ENCODE peak calls at places on chromosomes 13 and 19, in nine cellular contexts. Y is GM23338, K is MM.1S, C is PC-3, P is HCT116, V is OCI-LY7, L is SK-N-SH, S is hepatocyte, Q is GM23248. B is an unnamed sample.

GRCh38 chr19:45448425-45448756 is 19.4 kb upstream of the FOSB start:
- DNase-seq in Y (no peak), K (no peak), C (no peak), P (no peak), V (no peak), L (no peak), S (no peak), Q (no peak), B (no peak)

GRCh38 chr13:43044720-43045301 is 21.4 kb downstream of the DNAJC15 start:
- DNase-seq in Y (no peak), K (peak), C (no peak), P (no peak), V (no peak), L (no peak), S (no peak), Q (no peak), B (no peak)

GRCh38 chr13:79485451-79485850 is 4.5 kb downstream of the NDFIP2 start:
- DNase-seq in Y (no peak), K (no peak), C (no peak), P (no peak), V (no peak), L (no peak), S (no peak), Q (no peak), B (no peak)

GRCh38 chr13:99610702-99611289 is 109.5 kb downstream of the TM9SF2 start:
- DNase-seq in Y (peak), K (no peak), C (no peak), P (no peak), V (no peak), L (no peak), S (no peak), Q (no peak), B (no peak)

GRCh38 chr13:100356889-100357288 is 231.7 kb downstream of the GGACT start:
- DNase-seq in Y (no peak), K (no peak), C (no peak), P (no peak), V (no peak), L (no peak), S (no peak), Q (no peak), B (no peak)

GRCh38 chr19:10854350-10855089 is 6.3 kb downstream of the C19orf38 start:
- DNase-seq in Y (no peak), K (no peak), C (peak), P (no peak), V (no peak), L (no peak), S (no peak), Q (no peak), B (no peak)

GRCh38 chr19:46049597-46049996 is 8.8 kb upstream of the IGFL4 start:
- DNase-seq in Y (peak), K (no peak), C (no peak), P (no peak), V (peak), L (no peak), S (no peak), Q (no peak), B (no peak)

GRCh38 chr13:45007225-45007624 is 17.9 kb downstream of the GPALPP1 start:
- DNase-seq in Y (no peak), K (no peak), C (no peak), P (no peak), V (no peak), L (no peak), S (no peak), Q (no peak), B (no peak)

GRCh38 chr19:41226874-41227390 is 7.9 kb downstream of the AXL start:
- DNase-seq in Y (no peak), K (no peak), C (no peak), P (no peak), V (no peak), L (no peak), S (no peak), Q (no peak), B (no peak)

GRCh38 chr13:58051807-58052375 is 420.3 kb downstream of the PCDH17 start:
- DNase-seq in Y (peak), K (no peak), C (no peak), P (no peak), V (no peak), L (no peak), S (no peak), Q (no peak), B (no peak)

GRCh38 chr19:33941133-33941532 is 144.5 kb downstream of the KCTD15 start:
- DNase-seq in Y (no peak), K (no peak), C (no peak), P (no peak), V (no peak), L (no peak), S (no peak), Q (no peak), B (no peak)

GRCh38 chr13:52846567-52847321 is 1.7 kb downstream of the PCDH8 start:
- DNase-seq in Y (peak), K (no peak), C (no peak), P (no peak), V (no peak), L (peak), S (peak), Q (peak), B (peak)

GRCh38 chr19:4018140-4018613 is 10.6 kb downstream of the PIAS4 start:
- DNase-seq in Y (no peak), K (no peak), C (no peak), P (no peak), V (no peak), L (no peak), S (no peak), Q (no peak), B (no peak)

GRCh38 chr13:82698941-82699340 is 1183.3 kb downstream of the SLITRK1 start:
- DNase-seq in Y (peak), K (no peak), C (peak), P (no peak), V (no peak), L (no peak), S (no peak), Q (no peak), B (no peak)

GRCh38 chr19:8611391-8611883 is 922 bp upstream of the ADAMTS10 start:
- DNase-seq in Y (peak), K (no peak), C (no peak), P (no peak), V (no peak), L (peak), S (no peak), Q (peak), B (no peak)

GRCh38 chr19:44869728-44870470 is 21.2 kb upstream of the TOMM40 start:
- DNase-seq in Y (no peak), K (no peak), C (peak), P (no peak), V (no peak), L (no peak), S (no peak), Q (peak), B (no peak)

GRCh38 chr13:68174905-68175304 is 944.8 kb upstream of the PCDH9 start:
- DNase-seq in Y (no peak), K (no peak), C (no peak), P (no peak), V (no peak), L (peak), S (no peak), Q (no peak), B (no peak)

GRCh38 chr19:30344446-30345425 is 27.4 kb upstream of the ZNF536 start:
- DNase-seq in Y (no peak), K (no peak), C (peak), P (peak), V (no peak), L (no peak), S (no peak), Q (peak), B (no peak)

GRCh38 chr19:4187313-4188122 is 5.0 kb downstream of the ANKRD24 start:
- DNase-seq in Y (no peak), K (no peak), C (no peak), P (no peak), V (no peak), L (no peak), S (no peak), Q (no peak), B (no peak)

GRCh38 chr13:30314069-30314468 is 6.7 kb upstream of the KATNAL1 start:
- DNase-seq in Y (no peak), K (no peak), C (no peak), P (no peak), V (no peak), L (no peak), S (no peak), Q (no peak), B (no peak)

GRCh38 chr19:35641515-35642151 is at the start of gene ETV2:
- DNase-seq in Y (peak), K (no peak), C (no peak), P (no peak), V (peak), L (peak), S (no peak), Q (peak), B (peak)

GRCh38 chr13:79098603-79099002 is 307.5 kb downstream of the RBM26 start:
- DNase-seq in Y (no peak), K (no peak), C (no peak), P (no peak), V (no peak), L (no peak), S (no peak), Q (no peak), B (no peak)

GRCh38 chr19:811511-812048 is 10.2 kb downstream of the PLPPR3 start:
- DNase-seq in Y (peak), K (no peak), C (no peak), P (no peak), V (no peak), L (no peak), S (no peak), Q (no peak), B (no peak)

GRCh38 chr13:34623331-34623730 is 318.7 kb upstream of the NBEA start:
- DNase-seq in Y (no peak), K (no peak), C (no peak), P (no peak), V (no peak), L (no peak), S (no peak), Q (no peak), B (peak)

GRCh38 chr13:99657848-99658265 is 156.6 kb downstream of the TM9SF2 start:
- DNase-seq in Y (peak), K (no peak), C (no peak), P (no peak), V (no peak), L (peak), S (peak), Q (peak), B (peak)

GRCh38 chr13:52025475-52026245 is 1.2 kb downstream of the UTP14C start:
- DNase-seq in Y (peak), K (no peak), C (no peak), P (no peak), V (no peak), L (no peak), S (no peak), Q (no peak), B (no peak)

GRCh38 chr13:43058318-43058674 is 34.9 kb downstream of the DNAJC15 start:
- DNase-seq in Y (no peak), K (no peak), C (peak), P (peak), V (no peak), L (no peak), S (peak), Q (peak), B (no peak)

GRCh38 chr19:31118292-31118925 is 230.8 kb downstream of the TSHZ3 start:
- DNase-seq in Y (peak), K (no peak), C (no peak), P (no peak), V (no peak), L (no peak), S (no peak), Q (no peak), B (peak)

GRCh38 chr19:43950834-43951626 is at the start of gene ZNF221:
- DNase-seq in Y (peak), K (peak), C (peak), P (peak), V (peak), L (peak), S (peak), Q (peak), B (peak)

GRCh38 chr19:54307389-54307788 is 5.6 kb downstream of the LILRA5 start:
- DNase-seq in Y (no peak), K (no peak), C (no peak), P (no peak), V (no peak), L (no peak), S (no peak), Q (no peak), B (no peak)

DNA sequence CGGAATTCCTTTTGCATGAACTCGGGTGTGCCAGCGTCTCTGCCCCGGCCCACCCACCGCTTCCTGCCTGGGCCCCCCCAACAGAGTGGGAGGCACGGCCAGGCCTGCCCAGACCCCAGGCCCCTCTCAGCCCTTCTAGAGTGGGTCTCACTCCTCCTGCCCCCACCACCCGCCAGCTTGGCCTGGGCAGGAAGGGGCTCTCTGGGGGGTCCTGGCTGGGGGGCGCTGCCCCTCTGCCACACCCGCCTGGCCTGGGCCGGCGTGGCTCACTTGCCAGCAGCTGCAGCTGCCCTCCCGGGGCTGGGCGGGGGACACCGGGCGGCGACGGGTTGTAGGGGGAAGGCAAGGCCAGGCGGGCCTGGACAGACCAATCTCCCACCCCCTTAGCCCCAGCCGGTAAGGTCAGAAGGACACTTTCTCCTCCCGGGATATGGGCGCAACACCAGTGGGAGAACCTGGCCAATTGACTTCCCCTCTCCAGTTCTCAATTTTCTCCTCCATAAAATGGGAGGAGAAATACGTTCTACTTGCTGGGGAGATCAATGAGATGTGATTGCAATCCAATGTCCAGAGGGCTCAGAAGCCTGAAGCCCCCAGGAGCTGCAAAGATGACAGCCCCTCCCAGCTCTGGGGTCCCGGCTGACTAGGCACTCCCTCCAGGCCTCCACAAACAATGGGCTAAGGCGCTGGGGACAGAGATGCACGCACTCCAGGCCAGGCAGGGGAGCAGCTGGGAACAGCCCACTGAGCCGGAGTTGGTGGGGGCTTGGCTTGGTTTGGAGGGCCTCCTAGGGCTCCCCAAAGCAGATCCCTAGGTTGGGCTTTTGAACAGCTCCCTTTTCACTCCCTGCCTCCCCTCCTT is 2.4 kb downstream of the CRLF1 start:
- DNase-seq in Y (peak), K (no peak), C (no peak), P (no peak), V (no peak), L (peak), S (no peak), Q (no peak), B (peak)
- H3K4me3 ChIP-seq in Y (peak), K (no peak), C (no peak), P (no peak), V (no peak), L (no peak), S (no peak), Q (no peak), B (peak)

DNA sequence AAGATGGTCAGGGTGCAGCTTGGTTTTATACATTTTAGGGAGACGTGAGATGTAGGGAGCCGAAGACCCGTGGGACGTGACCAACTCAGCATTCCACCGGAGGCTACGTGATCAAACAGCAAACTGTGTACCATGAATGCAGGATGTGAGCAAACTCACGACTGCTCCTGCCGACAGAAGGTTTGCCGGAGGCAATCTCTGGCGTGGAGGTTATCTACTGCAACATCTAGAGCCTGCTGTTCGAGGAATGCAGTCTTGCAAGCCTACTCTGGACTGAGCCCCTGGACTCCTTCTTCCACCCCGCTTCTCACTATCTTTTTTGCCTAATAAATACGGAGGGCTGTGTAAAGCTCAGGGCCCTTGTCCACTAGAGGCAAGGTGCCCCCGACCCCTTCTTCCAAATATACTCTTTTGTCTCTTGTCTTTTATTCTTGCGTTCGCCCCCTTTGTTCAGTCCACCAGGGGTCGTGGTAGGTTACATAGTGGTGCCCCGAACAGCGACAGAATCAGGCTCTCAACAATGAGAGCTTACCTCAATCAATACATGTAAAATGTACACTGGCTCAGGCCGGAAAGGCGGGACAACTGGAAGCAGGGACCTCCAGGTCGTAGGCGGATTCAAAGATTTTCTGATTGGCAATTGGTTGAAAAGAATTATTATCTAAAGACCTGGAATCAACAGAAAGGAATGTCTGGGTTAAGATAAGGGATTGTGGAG is 8.9 kb upstream of the OR1I1 start:
- DNase-seq in Y (peak), K (no peak), C (peak), P (no peak), V (no peak), L (no peak), S (peak), Q (no peak), B (peak)
- TF ChIP-seq EZH2phosphoT487 in Y (no peak), K (no peak), C (no peak), P (no peak), V (no peak), L (no peak), S (no peak), Q (no peak), B (no peak)

GRCh38 chr19:2554856-2555255 is 78.9 kb downstream of the GADD45B start:
- DNase-seq in Y (no peak), K (no peak), C (peak), P (peak), V (no peak), L (no peak), S (no peak), Q (peak), B (no peak)
- H3K4me2 ChIP-seq in Y (no peak), K (no peak), C (peak), P (peak), V (no peak), L (no peak), S (no peak), Q (no peak), B (no peak)

DNA sequence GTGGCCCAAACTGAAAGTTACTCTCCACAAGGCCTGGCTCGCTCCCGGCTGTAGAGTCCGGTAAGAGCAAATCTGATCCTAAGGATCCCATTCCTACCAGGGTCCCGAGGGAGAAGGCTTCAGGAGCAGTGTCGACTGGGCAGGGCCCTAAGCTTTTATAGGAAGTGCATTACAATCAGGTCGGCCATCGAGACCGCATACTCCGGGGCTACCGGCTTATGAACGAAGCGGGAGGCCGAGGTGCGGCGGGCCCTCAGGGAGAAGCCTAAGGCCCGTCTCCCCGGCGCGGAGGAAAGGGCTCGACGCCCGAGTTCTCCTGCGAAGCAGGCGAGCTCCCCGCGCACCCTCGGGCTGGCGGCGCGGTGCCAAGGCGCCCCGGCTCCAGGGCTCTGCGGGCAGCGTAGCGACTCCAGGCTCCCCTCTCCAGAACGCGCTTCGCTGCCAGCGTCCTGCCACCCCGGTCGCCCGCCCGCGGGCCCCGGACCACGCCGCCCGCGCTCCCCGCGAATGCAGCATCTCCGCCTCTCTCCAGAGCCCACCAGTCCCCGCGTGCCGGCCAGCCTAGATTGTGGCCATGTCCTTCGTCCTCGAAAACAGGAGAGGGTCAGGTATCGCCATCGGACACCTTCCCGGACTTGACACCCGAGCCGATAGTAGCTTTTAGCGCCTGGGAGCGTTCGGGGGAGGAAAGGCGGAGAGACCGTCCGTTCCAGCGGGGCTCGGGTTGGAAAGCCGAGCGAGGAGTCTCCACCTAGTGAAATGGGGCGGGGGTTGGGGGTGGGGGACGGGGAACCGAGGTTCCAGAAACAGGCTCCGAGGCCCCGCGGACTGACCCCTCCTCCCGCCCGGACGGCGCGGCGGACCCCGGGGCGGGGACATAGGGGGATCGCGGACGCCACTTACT is 1.3 kb downstream of the EFNB2 start:
- DNase-seq in Y (peak), K (peak), C (peak), P (no peak), V (no peak), L (peak), S (peak), Q (peak), B (peak)
- H3K4me3 ChIP-seq in Y (peak), K (peak), C (peak), P (peak), V (no peak), L (peak), S (peak), Q (peak), B (peak)

DNA sequence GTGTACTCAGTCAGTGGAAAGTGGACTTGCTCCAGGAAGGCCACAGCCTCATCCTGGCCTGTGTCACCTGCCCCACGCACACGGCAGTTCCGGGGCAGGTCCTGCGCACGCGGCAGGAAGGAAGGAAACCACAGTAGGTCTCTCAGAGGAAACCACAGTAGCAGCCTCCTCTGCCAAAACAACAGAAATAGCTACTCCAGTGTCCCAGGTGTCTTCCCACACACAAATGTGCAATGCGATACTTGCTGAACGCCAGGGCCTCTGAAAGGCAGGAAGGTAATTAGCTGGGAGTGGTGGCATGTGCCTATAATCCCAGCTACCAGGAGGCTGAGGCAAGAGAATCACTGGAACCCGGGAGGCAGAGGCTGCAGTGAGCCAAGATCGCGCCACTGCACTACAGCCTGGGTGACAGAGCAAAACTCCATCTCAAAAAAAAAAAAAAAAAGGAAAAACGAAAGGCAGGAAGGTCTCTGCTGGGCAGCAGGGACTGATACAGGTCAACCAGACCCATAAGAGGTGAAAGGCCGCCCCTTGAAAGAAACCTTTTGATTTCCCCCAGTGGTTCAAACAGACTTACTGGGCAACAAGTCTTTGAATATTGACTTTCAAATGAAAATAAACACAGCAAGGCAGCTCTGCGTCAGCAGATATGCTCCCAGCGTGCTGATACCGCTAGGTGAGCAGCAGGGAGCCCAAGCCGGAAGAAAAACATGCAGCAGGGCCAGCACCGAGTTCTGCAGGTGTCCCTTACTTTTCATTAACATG is 49.5 kb downstream of the CRYL1 start:
- DNase-seq in Y (peak), K (peak), C (no peak), P (no peak), V (no peak), L (no peak), S (peak), Q (no peak), B (peak)
- TF ChIP-seq EZH2phosphoT487 in Y (no peak), K (no peak), C (no peak), P (no peak), V (no peak), L (no peak), S (no peak), Q (no peak), B (no peak)